ENCODE peak calls at places on chromosomes 12 and 14, in nine cellular contexts. M is right atrium auricular region; R is CD4-positive, alpha-beta T cell; D is GM23248; C is heart left ventricle; X is body of pancreas; U is colonic mucosa; N is uterus; L is keratinocyte. S is an unnamed sample. For H3K9me3 and H3K27me3, the result is how much of the 10 kb centered on the place peaks cover.

GRCh38 chr14:37034410-37035285 is 137.8 kb downstream of the SLC25A21 start:
- DNase-seq in M (no peak), R (no peak), D (peak), C (no peak), X (no peak), U (no peak), N (peak), L (no peak), S (no peak)

GRCh38 chr14:58755026-58755929 is 117.5 kb downstream of the DACT1 start:
- DNase-seq in M (no peak), R (no peak), D (peak), C (no peak), X (peak), U (peak), N (no peak), L (no peak), S (no peak)

GRCh38 chr12:122021822-122022392 is at the start of gene BCL7A:
- DNase-seq in M (peak), R (peak), D (peak), C (peak), X (peak), U (peak), N (peak), L (no peak), S (peak)

GRCh38 chr12:108854453-108855283 is 2.7 kb downstream of the SSH1 start:
- DNase-seq in M (peak), R (no peak), D (peak), C (no peak), X (peak), U (no peak), N (peak), L (no peak), S (no peak)

GRCh38 chr12:57454566-57455373 is at the start of gene INHBE:
- DNase-seq in M (no peak), R (no peak), D (peak), C (no peak), X (peak), U (no peak), N (no peak), L (no peak), S (no peak)

GRCh38 chr14:22837750-22838538 is 1.6 kb downstream of the MMP14 start:
- DNase-seq in M (no peak), R (no peak), D (peak), C (peak), X (peak), U (peak), N (peak), L (no peak), S (peak)

GRCh38 chr14:75069021-75069810 is at the start of gene ZC2HC1C:
- DNase-seq in M (peak), R (peak), D (peak), C (peak), X (peak), U (peak), N (peak), L (no peak), S (peak)

GRCh38 chr14:91649930-91650329 is 82.0 kb downstream of the CATSPERB start:
- DNase-seq in M (no peak), R (no peak), D (peak), C (no peak), X (peak), U (peak), N (peak), L (no peak), S (no peak)

GRCh38 chr14:100709252-100709955 is 17.3 kb upstream of the DLK1 start:
- DNase-seq in M (no peak), R (no peak), D (peak), C (no peak), X (no peak), U (no peak), N (no peak), L (no peak), S (peak)

GRCh38 chr14:96920820-96921219 is 123.6 kb downstream of the VRK1 start:
- DNase-seq in M (no peak), R (no peak), D (no peak), C (no peak), X (no peak), U (no peak), N (no peak), L (no peak), S (no peak)

GRCh38 chr12:55816876-55817351 is 610 bp downstream of the SARNP start:
- DNase-seq in M (no peak), R (no peak), D (peak), C (no peak), X (no peak), U (no peak), N (no peak), L (no peak), S (no peak)

GRCh38 chr12:70560671-70561070 is 76.6 kb downstream of the PTPRB start:
- DNase-seq in M (no peak), R (no peak), D (no peak), C (no peak), X (no peak), U (peak), N (no peak), L (no peak), S (no peak)

GRCh38 chr14:23629831-23630396 is 6.2 kb upstream of the DHRS2 start:
- DNase-seq in M (no peak), R (no peak), D (no peak), C (no peak), X (peak), U (no peak), N (no peak), L (no peak), S (no peak)

DNA sequence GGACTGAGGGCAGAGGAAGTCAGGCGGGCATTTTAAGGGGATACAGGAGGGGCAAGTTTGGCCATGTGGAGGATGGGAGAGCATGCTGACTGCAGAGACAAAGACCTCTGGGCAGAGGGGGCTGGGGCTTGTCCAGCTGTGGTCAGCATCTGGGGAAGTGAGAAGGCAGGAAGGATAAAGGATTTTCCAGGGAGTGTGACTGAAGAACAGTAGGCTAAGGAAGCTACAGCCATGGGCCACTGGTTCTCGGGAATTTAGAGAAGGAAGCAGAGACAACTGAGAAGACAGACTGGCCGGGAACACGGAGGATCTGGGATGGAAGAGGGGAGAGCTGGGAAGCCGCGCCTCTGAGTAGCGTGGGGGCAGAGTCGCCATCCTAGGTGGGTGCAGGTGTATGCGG is 7.0 kb upstream of the PGAM5 start:
- DNase-seq in M (no peak), R (no peak), D (no peak), C (no peak), X (no peak), U (no peak), N (no peak), L (no peak), S (no peak)
- H3K9me3 ChIP-seq in M (under half), R (under half), D (under half), C (under half), X (under half), U (under half), N (under half), L (under half), S (under half)

GRCh38 chr12:132606927-132607326 is 3.5 kb downstream of the LRCOL1 start:
- DNase-seq in M (no peak), R (no peak), D (no peak), C (no peak), X (no peak), U (no peak), N (no peak), L (no peak), S (no peak)
- H3K27me3 ChIP-seq in M (under half), R (half or more), D (half or more), C (under half), X (under half), U (under half), N (under half), L (half or more), S (under half)

DNA sequence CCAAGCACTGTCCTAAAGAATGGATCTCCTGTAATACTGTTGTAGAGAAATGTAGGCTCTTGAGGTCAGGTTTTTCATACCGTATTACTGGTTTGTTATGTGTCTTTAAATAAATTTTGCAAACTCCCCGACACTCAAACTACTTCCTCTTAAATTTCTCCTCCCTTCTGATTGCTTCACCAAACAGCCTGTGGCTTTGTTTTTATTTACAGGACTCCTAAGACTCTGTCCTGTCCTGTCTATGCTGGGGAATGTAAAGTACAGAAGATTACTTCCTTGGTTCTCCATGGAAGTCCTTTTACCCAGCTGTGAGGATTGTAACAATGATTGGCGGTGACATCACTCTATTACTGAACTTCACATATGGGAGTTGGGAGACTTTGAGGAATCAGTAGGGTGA is 873.5 kb downstream of the DIO2 start:
- DNase-seq in M (no peak), R (no peak), D (no peak), C (no peak), X (no peak), U (no peak), N (no peak), L (no peak), S (no peak)
- H3K9me3 ChIP-seq in M (under half), R (under half), D (under half), C (under half), X (under half), U (under half), N (under half), L (under half), S (under half)

DNA sequence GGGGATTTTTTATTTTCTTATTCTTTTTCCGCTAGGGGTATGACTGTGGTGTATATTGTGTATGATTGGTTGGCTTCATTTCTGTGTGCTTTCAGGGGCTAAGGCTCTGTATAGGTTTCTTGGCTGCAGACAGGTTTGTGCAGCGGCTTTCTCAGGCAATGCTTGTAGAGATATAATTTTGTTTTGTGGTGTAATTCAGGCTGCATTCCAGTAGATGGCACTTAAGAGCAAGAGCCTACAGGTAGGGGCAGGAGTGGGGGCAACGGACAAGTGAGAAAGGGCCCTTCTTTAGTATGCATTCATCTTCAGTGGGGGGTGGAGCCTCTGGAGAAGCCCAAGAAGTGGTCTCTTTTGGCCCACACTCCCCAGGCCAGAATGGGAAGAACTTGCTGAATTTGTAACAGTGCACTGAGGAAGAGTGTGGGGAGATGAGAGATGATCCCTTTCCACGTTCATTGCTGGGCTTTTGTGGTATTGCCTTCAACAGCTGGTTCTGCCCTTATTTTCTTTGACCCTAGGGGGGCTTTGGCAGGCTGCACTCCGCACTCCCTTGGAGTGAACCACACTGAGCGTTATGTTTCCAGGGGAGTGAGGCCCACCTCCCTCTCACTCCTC is 78.6 kb downstream of the IFNG-AS1 start:
- DNase-seq in M (no peak), R (no peak), D (peak), C (no peak), X (no peak), U (no peak), N (no peak), L (no peak), S (no peak)
- H3K27me3 ChIP-seq in M (under half), R (under half), D (under half), C (under half), X (under half), U (under half), N (under half), L (under half), S (under half)

GRCh38 chr14:41548666-41549065 is 58.0 kb upstream of the LRFN5 start:
- DNase-seq in M (no peak), R (no peak), D (peak), C (no peak), X (no peak), U (no peak), N (no peak), L (no peak), S (no peak)
- H3K9me3 ChIP-seq in M (under half), R (under half), D (under half), C (under half), X (under half), U (under half), N (under half), L (under half), S (under half)

GRCh38 chr12:113253532-113254285 is 32.4 kb downstream of the TPCN1 start:
- DNase-seq in M (no peak), R (no peak), D (no peak), C (peak), X (no peak), U (no peak), N (no peak), L (no peak), S (no peak)
- H3K27me3 ChIP-seq in M (under half), R (under half), D (under half), C (under half), X (under half), U (under half), N (under half), L (under half), S (under half)

DNA sequence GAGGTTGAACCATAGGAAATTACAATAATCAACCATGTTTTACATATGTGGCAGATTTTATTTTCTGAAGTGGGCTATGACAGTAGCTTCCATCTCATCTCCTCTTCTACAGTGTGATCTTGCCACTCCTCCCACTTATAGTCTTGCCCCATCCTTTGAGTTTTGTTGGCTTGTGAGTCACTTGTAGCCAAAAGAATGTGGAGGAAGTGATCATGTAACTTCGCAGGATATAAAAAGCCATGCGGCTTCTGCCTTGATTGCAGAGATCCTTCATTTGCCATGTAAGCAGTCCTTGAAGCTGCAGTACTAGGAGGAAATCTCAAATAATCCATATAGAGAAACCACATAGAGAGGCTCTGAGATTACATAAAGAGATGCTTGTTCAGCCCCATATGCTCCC is 13.7 kb upstream of the ZNF84 start:
- DNase-seq in M (no peak), R (no peak), D (peak), C (no peak), X (no peak), U (no peak), N (no peak), L (no peak), S (no peak)
- H3K9me3 ChIP-seq in M (half or more), R (half or more), D (under half), C (under half), X (under half), U (under half), N (under half), L (under half), S (under half)

DNA sequence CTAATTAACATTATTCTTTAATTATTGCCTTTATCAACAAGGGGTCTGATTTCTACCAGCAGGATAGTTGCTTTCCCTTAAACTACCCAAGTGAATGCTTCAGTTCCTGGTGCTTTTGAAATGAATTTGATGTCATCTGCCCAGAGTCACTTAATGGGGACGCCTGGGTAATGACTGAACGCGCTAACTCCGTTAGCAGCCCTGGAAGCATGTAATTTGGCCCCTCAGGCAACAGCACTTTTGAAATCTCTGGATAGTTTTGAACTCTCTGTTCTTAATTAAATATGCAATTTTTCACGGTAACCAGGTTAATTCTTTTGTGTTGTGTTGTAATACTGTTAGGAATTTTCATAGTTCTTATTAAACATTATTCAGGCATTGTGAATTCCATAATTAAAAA is 137.3 kb upstream of the MYL2 start:
- DNase-seq in M (no peak), R (no peak), D (no peak), C (no peak), X (no peak), U (no peak), N (no peak), L (no peak), S (no peak)
- H3K27me3 ChIP-seq in M (under half), R (under half), D (under half), C (under half), X (under half), U (under half), N (under half), L (under half), S (under half)

GRCh38 chr14:106808458-106808857 is 1282.1 kb downstream of the TMEM121 start:
- DNase-seq in M (no peak), R (no peak), D (no peak), C (no peak), X (no peak), U (no peak), N (no peak), L (no peak), S (no peak)
- H3K9me3 ChIP-seq in M (under half), R (under half), D (under half), C (under half), X (under half), U (under half), N (under half), L (under half), S (under half)

GRCh38 chr12:49340095-49340870 is 3.3 kb upstream of the C1QL4 start:
- DNase-seq in M (no peak), R (no peak), D (no peak), C (no peak), X (no peak), U (no peak), N (no peak), L (no peak), S (no peak)

GRCh38 chr12:49339464-49339861 is 2.5 kb upstream of the C1QL4 start:
- DNase-seq in M (no peak), R (no peak), D (no peak), C (no peak), X (peak), U (peak), N (no peak), L (no peak), S (no peak)

GRCh38 chr12:49340971-49341776 is 4.2 kb upstream of the C1QL4 start:
- DNase-seq in M (no peak), R (no peak), D (no peak), C (no peak), X (no peak), U (no peak), N (no peak), L (no peak), S (no peak)

GRCh38 chr12:49336645-49337584 is at the start of gene C1QL4:
- DNase-seq in M (peak), R (peak), D (peak), C (peak), X (peak), U (peak), N (peak), L (no peak), S (peak)

GRCh38 chr12:49338830-49339463 is 2.0 kb upstream of the C1QL4 start:
- DNase-seq in M (no peak), R (no peak), D (no peak), C (no peak), X (no peak), U (no peak), N (no peak), L (no peak), S (no peak)
- H3K27me3 ChIP-seq in M (under half), R (half or more), D (half or more), C (under half), X (under half), U (half or more), N (under half), L (under half), S (under half)

S was measured in ovary.